ENCODE peak calls at places on chromosomes 16 and 17, in four cellular contexts. C, B, A and X are unnamed samples.

GRCh38 chr16:27495191-27495590 is 54.5 kb downstream of the GTF3C1 start:
- DNase-seq in C (no peak), B (no peak), A (no peak), X (no peak)

GRCh38 chr16:4837733-4838501 is 9.2 kb downstream of the GLYR1 start:
- DNase-seq in C (no peak), B (no peak), A (no peak), X (no peak)

GRCh38 chr17:72591500-72592241 is 470.9 kb downstream of the SOX9 start:
- DNase-seq in C (no peak), B (no peak), A (peak; percentile 60), X (no peak)

GRCh38 chr17:2277430-2278170 is 26.0 kb downstream of the SMG6 start:
- DNase-seq in C (no peak), B (no peak), A (no peak), X (no peak)

GRCh38 chr17:81902023-81902652 is at the start of gene NPB:
- DNase-seq in C (peak; percentile 73), B (no peak), A (peak; percentile 75), X (no peak)

GRCh38 chr16:79571065-79571697 is 29.4 kb downstream of the MAF start:
- DNase-seq in C (no peak), B (no peak), A (no peak), X (no peak)

GRCh38 chr16:14378131-14378551 is 251.9 kb downstream of the PARN start:
- DNase-seq in C (peak; percentile 72), B (no peak), A (no peak), X (peak; percentile 77)

GRCh38 chr16:79165541-79165940 is 435.0 kb downstream of the MAF start:
- DNase-seq in C (no peak), B (no peak), A (no peak), X (no peak)

GRCh38 chr16:49748322-49748721 is 107.6 kb downstream of the ZNF423 start:
- DNase-seq in C (no peak), B (no peak), A (no peak), X (peak; percentile 26)

GRCh38 chr16:3152273-3153076 is 17.6 kb downstream of the ZNF213 start:
- DNase-seq in C (peak; percentile 95), B (peak; percentile 77), A (peak; percentile 100), X (peak; percentile 89)

GRCh38 chr16:80063028-80063767 is 462.7 kb upstream of the MAF start:
- DNase-seq in C (no peak), B (no peak), A (no peak), X (no peak)

GRCh38 chr17:74825003-74825627 is 34.6 kb downstream of the GRIN2C start:
- DNase-seq in C (no peak), B (no peak), A (no peak), X (no peak)

GRCh38 chr17:17537311-17538099 is 41.3 kb upstream of the RASD1 start:
- DNase-seq in C (no peak), B (no peak), A (no peak), X (no peak)

GRCh38 chr17:49021095-49021767 is 24.0 kb downstream of the IGF2BP1 start:
- DNase-seq in C (peak; percentile 29), B (no peak), A (peak; percentile 54), X (no peak)

GRCh38 chr16:17382514-17382913 is 88.2 kb downstream of the XYLT1 start:
- DNase-seq in C (no peak), B (no peak), A (no peak), X (no peak)

GRCh38 chr16:4496305-4496704 is 20.1 kb downstream of the HMOX2 start:
- DNase-seq in C (no peak), B (no peak), A (no peak), X (peak; percentile 82)

GRCh38 chr17:81457917-81458555 is 54.6 kb downstream of the ACTG1 start:
- DNase-seq in C (peak; percentile 35), B (no peak), A (no peak), X (no peak)

GRCh38 chr17:31564883-31565297 is 173.4 kb downstream of the RAB11FIP4 start:
- DNase-seq in C (no peak), B (no peak), A (no peak), X (no peak)

GRCh38 chr17:70563301-70563820 is 394.0 kb downstream of the KCNJ2 start:
- DNase-seq in C (no peak), B (no peak), A (no peak), X (no peak)

GRCh38 chr16:6725634-6726331 is 606.9 kb upstream of the RBFOX1 start:
- DNase-seq in C (peak; percentile 12), B (no peak), A (no peak), X (no peak)

GRCh38 chr17:2211661-2212327 is 91.8 kb downstream of the SMG6 start:
- DNase-seq in C (no peak), B (no peak), A (no peak), X (no peak)

GRCh38 chr16:1026784-1027415 is 45.3 kb downstream of the SOX8 start:
- DNase-seq in C (no peak), B (no peak), A (no peak), X (no peak)

GRCh38 chr17:4742133-4742532 is 2.4 kb upstream of the CXCL16 start:
- DNase-seq in C (no peak), B (no peak), A (no peak), X (no peak)

GRCh38 chr17:74543891-74544760 is 1.8 kb downstream of the CD300C start:
- DNase-seq in C (no peak), B (no peak), A (no peak), X (no peak)

DNA sequence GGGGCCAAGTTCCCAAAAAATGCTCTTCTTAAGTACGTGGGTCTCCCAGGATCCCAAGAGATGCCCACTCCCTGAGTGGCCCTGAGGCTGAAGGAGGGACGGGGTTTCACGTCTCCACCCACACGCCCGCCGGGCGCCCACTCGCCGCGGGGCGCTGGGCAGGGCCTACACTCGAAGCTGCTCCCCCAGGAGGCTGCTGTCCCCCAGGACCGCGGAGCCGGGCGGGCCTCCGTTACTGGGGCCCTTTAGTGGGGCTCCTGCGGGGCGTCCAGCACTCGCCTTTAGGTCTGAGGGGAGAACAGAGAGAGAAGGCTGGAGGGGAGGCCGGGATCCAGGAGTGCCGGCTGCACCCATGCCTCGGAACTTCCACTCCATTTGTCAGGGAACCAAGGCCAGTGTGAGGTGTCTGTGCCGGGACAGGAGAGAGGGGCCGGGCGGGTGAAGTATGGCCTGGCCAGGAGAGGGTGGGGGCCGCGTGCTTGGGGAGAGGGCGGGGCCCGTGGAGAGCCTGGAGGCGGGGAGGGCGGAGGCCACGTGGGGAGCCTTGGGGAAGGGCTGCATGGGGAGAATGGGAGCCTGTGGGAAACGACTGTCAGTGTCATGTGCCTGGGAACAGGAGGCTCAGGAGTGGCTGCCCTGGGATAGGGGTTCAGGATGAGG is 18.8 kb downstream of the NUBP1 start:
- DNase-seq in C (no peak), B (no peak), A (no peak), X (no peak)
- TF ChIP-seq MAX in C (no peak), B (no peak), A (no peak), X (no peak)

GRCh38 chr16:56861092-56861610 is 3.9 kb upstream of the SLC12A3 start:
- DNase-seq in C (peak; percentile 17), B (no peak), A (no peak), X (no peak)
- TF ChIP-seq EGR1 in C (no peak), B (no peak), A (no peak), X (no peak)

GRCh38 chr17:44266402-44267164 is 1.4 kb downstream of the SLC4A1 start:
- DNase-seq in C (peak; percentile 97), B (no peak), A (no peak), X (no peak)
- TF ChIP-seq MAX in C (peak; percentile 93), B (no peak), A (no peak), X (no peak)

GRCh38 chr17:7557147-7557764 is 1.3 kb upstream of the TNFSF13 start:
- DNase-seq in C (no peak), B (no peak), A (no peak), X (no peak)
- TF ChIP-seq EGR1 in C (no peak), B (no peak), A (no peak), X (no peak)

GRCh38 chr16:85488414-85488813 is 124.7 kb upstream of the GSE1 start:
- DNase-seq in C (no peak), B (no peak), A (no peak), X (no peak)

GRCh38 chr16:85490407-85490806 is 122.7 kb upstream of the GSE1 start:
- DNase-seq in C (no peak), B (no peak), A (no peak), X (no peak)

GRCh38 chr16:85491798-85492616 is 121.1 kb upstream of the GSE1 start:
- DNase-seq in C (peak; percentile 50), B (no peak), A (no peak), X (peak; percentile 41)

GRCh38 chr16:85492617-85492957 is 120.5 kb upstream of the GSE1 start:
- DNase-seq in C (no peak), B (no peak), A (no peak), X (no peak)

DNA sequence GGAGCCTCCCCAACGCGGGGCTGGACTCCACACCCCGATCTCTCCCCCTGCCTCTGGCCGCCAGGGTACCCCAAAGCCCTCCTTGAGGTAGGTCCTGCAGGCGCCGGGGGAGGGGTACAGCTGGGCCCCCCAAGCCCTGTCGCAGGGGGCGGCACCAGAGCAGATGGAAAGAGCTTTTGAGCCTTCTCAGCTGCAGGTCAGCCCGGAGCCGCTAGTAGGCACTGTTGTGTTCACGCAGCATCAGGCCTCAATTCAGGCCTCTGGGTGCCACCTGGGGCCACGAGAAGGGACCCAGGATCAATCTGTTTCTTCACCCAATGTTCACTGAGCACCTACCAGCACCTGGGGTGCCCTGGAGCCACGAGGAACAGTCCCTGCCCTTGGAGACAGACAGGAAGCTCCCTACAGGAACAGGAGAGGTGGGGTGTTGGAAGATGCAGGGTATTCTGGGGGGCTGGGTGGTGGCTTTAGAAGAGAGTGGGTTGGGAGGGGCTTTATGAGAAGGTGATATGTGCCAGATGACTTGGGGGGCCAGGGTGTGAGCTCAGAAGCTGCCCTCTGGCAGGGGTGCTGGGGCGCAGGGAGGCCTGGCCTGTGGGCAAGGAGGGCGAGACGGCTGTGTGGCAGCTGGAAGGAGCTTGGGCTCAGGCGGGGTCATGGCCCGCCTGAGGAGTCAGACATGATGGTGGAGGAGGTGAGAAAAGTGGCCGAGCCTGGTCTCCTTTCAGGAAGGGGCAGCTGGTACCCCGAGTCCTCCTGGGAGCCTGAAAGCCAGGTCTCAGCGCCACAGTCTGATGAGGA is 122.0 kb upstream of the GSE1 start:
- DNase-seq in C (peak; percentile 81), B (no peak), A (peak; percentile 89), X (peak; percentile 31)
- TF ChIP-seq MAX in C (no peak), B (no peak), A (peak; percentile 23), X (no peak)

DNA sequence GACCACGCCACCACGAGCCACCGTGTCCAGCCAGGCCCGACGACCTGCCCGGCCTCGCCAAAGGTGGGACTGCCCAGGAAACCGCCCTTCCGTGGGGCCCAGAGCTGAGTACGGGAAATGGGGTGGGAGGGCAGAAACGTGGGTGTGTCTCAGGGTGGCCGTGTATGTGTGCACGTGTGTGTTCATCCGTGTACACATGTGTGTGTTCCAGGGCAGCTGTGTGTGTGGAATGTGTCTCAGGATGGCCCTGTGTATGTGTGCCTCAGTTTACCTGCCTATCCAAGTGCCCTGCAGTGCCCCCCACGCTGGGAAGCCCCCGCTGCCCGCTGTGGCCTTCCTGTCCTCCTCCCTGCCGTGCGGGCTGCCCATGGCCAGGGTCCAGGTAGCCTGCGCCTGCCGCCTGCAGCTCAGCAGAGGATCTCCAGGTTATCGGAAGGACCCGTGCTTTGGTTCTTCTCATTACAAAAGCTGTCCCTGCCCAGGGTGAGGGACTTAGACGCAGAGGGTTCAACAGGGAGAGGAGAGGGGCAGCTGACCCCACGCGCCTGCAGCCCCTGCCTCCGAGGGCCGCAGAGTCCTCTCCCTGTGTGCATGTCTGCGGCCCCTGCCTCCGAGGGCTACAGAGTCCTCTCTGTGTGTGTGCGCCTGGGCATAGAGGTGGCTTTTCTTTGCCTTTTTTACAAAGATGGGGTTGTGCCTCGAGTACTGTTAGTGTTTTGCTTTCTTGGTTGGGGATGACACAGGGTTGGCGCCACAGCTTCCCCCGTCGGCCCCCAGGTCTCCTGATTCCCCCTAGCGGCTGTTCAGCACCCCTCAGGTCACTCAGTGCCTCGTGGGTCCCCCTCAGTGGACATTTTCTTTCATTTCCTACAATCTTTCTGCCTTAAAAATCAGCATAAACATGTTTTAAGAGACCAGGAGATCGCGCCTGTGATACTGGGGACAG is 23.6 kb downstream of the ZNF469 start:
- DNase-seq in C (peak; percentile 49), B (no peak), A (no peak), X (no peak)
- TF ChIP-seq EGR1 in C (no peak), B (no peak), A (no peak), X (no peak)